ENCODE peak calls at places on chromosomes 1 and 21, in five cellular contexts. One of them, this sample, is unnamed.

GRCh38 chr1:109763646-109764415 is at the start of gene EPS8L3:
- DNase-seq in pons: no peak
- DNase-seq in NCI-H2171: no peak
- DNase-seq in NCI-H1092: no peak
- DNase-seq in activated T-helper 9 cell treated with anti-CD3 and anti-CD28 coated beads, Interleukin-2, amount 50 U/mL, for 16 hours: no peak
- DNase-seq in this sample: no peak

GRCh38 chr1:66495490-66495889 is 38.5 kb upstream of the SGIP1 start:
- DNase-seq in pons: no peak
- DNase-seq in NCI-H2171: no peak
- DNase-seq in activated T-helper 9 cell treated with anti-CD3 and anti-CD28 coated beads, Interleukin-2, amount 50 U/mL, for 16 hours: no peak
- DNase-seq in NCI-H1092: no peak
- DNase-seq in this sample: no peak

GRCh38 chr1:156480015-156480368 is 20.6 kb downstream of the MEF2D start:
- DNase-seq in pons: no peak
- DNase-seq in NCI-H2171: no peak
- DNase-seq in NCI-H1092: no peak
- DNase-seq in activated T-helper 9 cell treated with anti-CD3 and anti-CD28 coated beads, Interleukin-2, amount 50 U/mL, for 16 hours: no peak
- DNase-seq in this sample: no peak

GRCh38 chr1:36034692-36035091 is 49.2 kb upstream of the TEKT2 start:
- DNase-seq in activated T-helper 9 cell treated with anti-CD3 and anti-CD28 coated beads, Interleukin-2, amount 50 U/mL, for 16 hours: no peak
- DNase-seq in NCI-H2171: no peak
- DNase-seq in NCI-H1092: no peak
- DNase-seq in pons: peak
- DNase-seq in this sample: no peak

GRCh38 chr1:226108935-226109828 is 46.7 kb downstream of the H3-3A start:
- DNase-seq in NCI-H1092: no peak
- DNase-seq in NCI-H2171: no peak
- DNase-seq in pons: no peak
- DNase-seq in activated T-helper 9 cell treated with anti-CD3 and anti-CD28 coated beads, Interleukin-2, amount 50 U/mL, for 16 hours: no peak
- DNase-seq in this sample: no peak

GRCh38 chr1:181128592-181129497 is 40.3 kb downstream of the IER5 start:
- DNase-seq in NCI-H1092: peak
- DNase-seq in pons: peak
- DNase-seq in NCI-H2171: peak
- DNase-seq in activated T-helper 9 cell treated with anti-CD3 and anti-CD28 coated beads, Interleukin-2, amount 50 U/mL, for 16 hours: no peak
- DNase-seq in this sample: no peak

GRCh38 chr21:45532826-45533730 is 9.2 kb downstream of the SLC19A1 start:
- DNase-seq in NCI-H2171: no peak
- DNase-seq in activated T-helper 9 cell treated with anti-CD3 and anti-CD28 coated beads, Interleukin-2, amount 50 U/mL, for 16 hours: no peak
- DNase-seq in NCI-H1092: no peak
- DNase-seq in pons: no peak
- DNase-seq in this sample: no peak

GRCh38 chr1:61853545-61853944 is 111.3 kb downstream of the PATJ start:
- DNase-seq in NCI-H1092: no peak
- DNase-seq in activated T-helper 9 cell treated with anti-CD3 and anti-CD28 coated beads, Interleukin-2, amount 50 U/mL, for 16 hours: no peak
- DNase-seq in NCI-H2171: peak
- DNase-seq in pons: peak
- DNase-seq in this sample: no peak

GRCh38 chr1:45302505-45303331 is 24.0 kb upstream of the HPDL start:
- DNase-seq in activated T-helper 9 cell treated with anti-CD3 and anti-CD28 coated beads, Interleukin-2, amount 50 U/mL, for 16 hours: no peak
- DNase-seq in NCI-H1092: no peak
- DNase-seq in pons: no peak
- DNase-seq in NCI-H2171: no peak
- DNase-seq in this sample: no peak

GRCh38 chr21:43603641-43604504 is 55.4 kb downstream of the HSF2BP start:
- DNase-seq in NCI-H2171: no peak
- DNase-seq in pons: no peak
- DNase-seq in activated T-helper 9 cell treated with anti-CD3 and anti-CD28 coated beads, Interleukin-2, amount 50 U/mL, for 16 hours: no peak
- DNase-seq in NCI-H1092: no peak
- DNase-seq in this sample: no peak

GRCh38 chr1:206464456-206464964 is 5.8 kb upstream of the IKBKE start:
- DNase-seq in NCI-H1092: no peak
- DNase-seq in activated T-helper 9 cell treated with anti-CD3 and anti-CD28 coated beads, Interleukin-2, amount 50 U/mL, for 16 hours: no peak
- DNase-seq in NCI-H2171: no peak
- DNase-seq in pons: peak
- DNase-seq in this sample: no peak

GRCh38 chr1:112533029-112533428 is 24.3 kb downstream of the WNT2B start:
- DNase-seq in activated T-helper 9 cell treated with anti-CD3 and anti-CD28 coated beads, Interleukin-2, amount 50 U/mL, for 16 hours: no peak
- DNase-seq in NCI-H1092: no peak
- DNase-seq in pons: no peak
- DNase-seq in NCI-H2171: no peak
- DNase-seq in this sample: no peak

GRCh38 chr1:187275985-187276580 is 447.3 kb downstream of the PLA2G4A start:
- DNase-seq in NCI-H2171: no peak
- DNase-seq in pons: no peak
- DNase-seq in NCI-H1092: no peak
- DNase-seq in activated T-helper 9 cell treated with anti-CD3 and anti-CD28 coated beads, Interleukin-2, amount 50 U/mL, for 16 hours: no peak
- DNase-seq in this sample: no peak

GRCh38 chr1:71030021-71030420 is 17.6 kb downstream of the PTGER3 start:
- DNase-seq in NCI-H2171: no peak
- DNase-seq in pons: no peak
- DNase-seq in NCI-H1092: no peak
- DNase-seq in activated T-helper 9 cell treated with anti-CD3 and anti-CD28 coated beads, Interleukin-2, amount 50 U/mL, for 16 hours: no peak
- DNase-seq in this sample: no peak

GRCh38 chr1:157369808-157370521 is 182.3 kb downstream of the FCRL5 start:
- DNase-seq in pons: peak
- DNase-seq in NCI-H1092: peak
- DNase-seq in activated T-helper 9 cell treated with anti-CD3 and anti-CD28 coated beads, Interleukin-2, amount 50 U/mL, for 16 hours: no peak
- DNase-seq in NCI-H2171: no peak
- DNase-seq in this sample: peak

GRCh38 chr1:74714429-74715362 is 18.2 kb downstream of the CRYZ start:
- DNase-seq in NCI-H1092: no peak
- DNase-seq in activated T-helper 9 cell treated with anti-CD3 and anti-CD28 coated beads, Interleukin-2, amount 50 U/mL, for 16 hours: no peak
- DNase-seq in pons: no peak
- DNase-seq in NCI-H2171: no peak
- DNase-seq in this sample: no peak

GRCh38 chr1:33460947-33461629 is 11.4 kb upstream of the ZSCAN20 start:
- DNase-seq in NCI-H2171: no peak
- DNase-seq in pons: peak
- DNase-seq in NCI-H1092: no peak
- DNase-seq in activated T-helper 9 cell treated with anti-CD3 and anti-CD28 coated beads, Interleukin-2, amount 50 U/mL, for 16 hours: no peak
- DNase-seq in this sample: no peak

GRCh38 chr1:16208270-16208987 is 4.0 kb downstream of the ARHGEF19 start:
- DNase-seq in NCI-H2171: no peak
- DNase-seq in NCI-H1092: peak
- DNase-seq in activated T-helper 9 cell treated with anti-CD3 and anti-CD28 coated beads, Interleukin-2, amount 50 U/mL, for 16 hours: no peak
- DNase-seq in pons: no peak
- DNase-seq in this sample: no peak

GRCh38 chr1:232213928-232214327 is 416.0 kb downstream of the SIPA1L2 start:
- DNase-seq in NCI-H1092: no peak
- DNase-seq in activated T-helper 9 cell treated with anti-CD3 and anti-CD28 coated beads, Interleukin-2, amount 50 U/mL, for 16 hours: no peak
- DNase-seq in NCI-H2171: no peak
- DNase-seq in pons: no peak
- DNase-seq in this sample: no peak

GRCh38 chr1:13228343-13228781 is 2.4 kb upstream of the PRAMEF18 start:
- DNase-seq in NCI-H1092: no peak
- DNase-seq in pons: no peak
- DNase-seq in NCI-H2171: no peak
- DNase-seq in activated T-helper 9 cell treated with anti-CD3 and anti-CD28 coated beads, Interleukin-2, amount 50 U/mL, for 16 hours: no peak
- DNase-seq in this sample: peak

GRCh38 chr1:28640766-28641165 is 2.1 kb downstream of the TAF12 start:
- DNase-seq in NCI-H1092: no peak
- DNase-seq in activated T-helper 9 cell treated with anti-CD3 and anti-CD28 coated beads, Interleukin-2, amount 50 U/mL, for 16 hours: no peak
- DNase-seq in NCI-H2171: no peak
- DNase-seq in pons: no peak
- DNase-seq in this sample: peak

GRCh38 chr1:100699744-100700143 is 19.8 kb upstream of the VCAM1 start:
- DNase-seq in NCI-H2171: no peak
- DNase-seq in pons: no peak
- DNase-seq in NCI-H1092: no peak
- DNase-seq in activated T-helper 9 cell treated with anti-CD3 and anti-CD28 coated beads, Interleukin-2, amount 50 U/mL, for 16 hours: no peak
- DNase-seq in this sample: no peak

GRCh38 chr1:218480137-218480536 is 135.0 kb downstream of the TGFB2 start:
- DNase-seq in pons: no peak
- DNase-seq in activated T-helper 9 cell treated with anti-CD3 and anti-CD28 coated beads, Interleukin-2, amount 50 U/mL, for 16 hours: no peak
- DNase-seq in NCI-H2171: no peak
- DNase-seq in NCI-H1092: no peak
- DNase-seq in this sample: no peak

GRCh38 chr1:207321790-207322530 is 482 bp downstream of the CD55 start:
- DNase-seq in activated T-helper 9 cell treated with anti-CD3 and anti-CD28 coated beads, Interleukin-2, amount 50 U/mL, for 16 hours: no peak
- DNase-seq in pons: peak
- DNase-seq in NCI-H2171: no peak
- DNase-seq in NCI-H1092: no peak
- DNase-seq in this sample: no peak

GRCh38 chr1:31239653-31240241 is at the start of gene NKAIN1:
- DNase-seq in NCI-H1092: peak
- DNase-seq in pons: no peak
- DNase-seq in NCI-H2171: peak
- DNase-seq in activated T-helper 9 cell treated with anti-CD3 and anti-CD28 coated beads, Interleukin-2, amount 50 U/mL, for 16 hours: no peak
- DNase-seq in this sample: no peak